ENCODE peak calls at places on chromosomes 5 and 9, in nine cellular contexts. I is GM12865, J is coronary artery, G is WERI-Rb-1, S is retinal pigment epithelial cell, B is upper lobe of left lung, D is endodermal cell, T is colonic mucosa, K is cardiac fibroblast. Q is an unnamed sample.

GRCh38 chr5:119291877-119292276 is 63.9 kb upstream of the TNFAIP8 start:
- DNase-seq in I (no peak), J (no peak), G (no peak), S (no peak), B (no peak), D (no peak), T (no peak), K (no peak), Q (no peak)

GRCh38 chr9:94920439-94920951 is 194.0 kb downstream of the AOPEP start:
- DNase-seq in I (no peak), J (peak), G (no peak), S (no peak), B (peak), D (peak), T (no peak), K (peak), Q (no peak)

GRCh38 chr9:99026271-99026955 is 78.5 kb upstream of the TGFBR1 start:
- DNase-seq in I (no peak), J (no peak), G (no peak), S (no peak), B (no peak), D (peak), T (no peak), K (no peak), Q (no peak)

GRCh38 chr9:98993570-98993945 is 49.9 kb downstream of the COL15A1 start:
- DNase-seq in I (peak), J (no peak), G (no peak), S (no peak), B (peak), D (peak), T (peak), K (peak), Q (no peak)

GRCh38 chr9:14515564-14516198 is 177.6 kb downstream of the ZDHHC21 start:
- DNase-seq in I (no peak), J (no peak), G (peak), S (no peak), B (no peak), D (peak), T (no peak), K (no peak), Q (no peak)

GRCh38 chr9:126307306-126308061 is 19.1 kb upstream of the MVB12B start:
- DNase-seq in I (no peak), J (no peak), G (no peak), S (no peak), B (no peak), D (peak), T (no peak), K (no peak), Q (no peak)

GRCh38 chr5:32115985-32116384 is 58.1 kb downstream of the GOLPH3 start:
- DNase-seq in I (no peak), J (no peak), G (no peak), S (no peak), B (no peak), D (no peak), T (no peak), K (no peak), Q (no peak)

GRCh38 chr5:169652057-169652456 is 15.0 kb downstream of the DOCK2 start:
- DNase-seq in I (no peak), J (no peak), G (no peak), S (no peak), B (no peak), D (no peak), T (no peak), K (no peak), Q (no peak)

GRCh38 chr9:134099123-134099761 is 31.4 kb upstream of the BRD3 start:
- DNase-seq in I (peak), J (no peak), G (peak), S (no peak), B (peak), D (peak), T (peak), K (peak), Q (peak)

GRCh38 chr9:119289740-119290139 is 79.5 kb downstream of the BRINP1 start:
- DNase-seq in I (peak), J (no peak), G (peak), S (no peak), B (peak), D (peak), T (peak), K (peak), Q (no peak)

GRCh38 chr9:137478613-137479314 is 19.6 kb upstream of the NSMF start:
- DNase-seq in I (no peak), J (no peak), G (no peak), S (no peak), B (no peak), D (peak), T (no peak), K (no peak), Q (no peak)

GRCh38 chr5:33576726-33577620 is 136.2 kb downstream of the TARS1 start:
- DNase-seq in I (no peak), J (no peak), G (no peak), S (no peak), B (no peak), D (no peak), T (no peak), K (no peak), Q (no peak)

GRCh38 chr9:79686381-79687130 is 114.8 kb downstream of the TLE4 start:
- DNase-seq in I (no peak), J (peak), G (no peak), S (peak), B (no peak), D (no peak), T (no peak), K (peak), Q (no peak)

GRCh38 chr9:91348191-91348790 is 13.4 kb downstream of the AUH start:
- DNase-seq in I (no peak), J (no peak), G (no peak), S (no peak), B (no peak), D (no peak), T (no peak), K (no peak), Q (no peak)

GRCh38 chr5:158406884-158407790 is 548.2 kb upstream of the CLINT1 start:
- DNase-seq in I (peak), J (no peak), G (no peak), S (no peak), B (no peak), D (no peak), T (no peak), K (peak), Q (no peak)

GRCh38 chr5:55480781-55481180 is 54.0 kb downstream of the PLPP1 start:
- DNase-seq in I (no peak), J (no peak), G (no peak), S (no peak), B (no peak), D (no peak), T (no peak), K (peak), Q (no peak)

GRCh38 chr5:77087484-77088291 is 603 bp upstream of the ZBED3 start:
- DNase-seq in I (no peak), J (no peak), G (no peak), S (peak), B (peak), D (peak), T (peak), K (no peak), Q (no peak)

GRCh38 chr5:139105621-139106071 is 92.5 kb downstream of the SIL1 start:
- DNase-seq in I (no peak), J (no peak), G (peak), S (no peak), B (no peak), D (no peak), T (no peak), K (no peak), Q (no peak)

GRCh38 chr9:97397220-97397619 is 14.7 kb upstream of the TDRD7 start:
- DNase-seq in I (peak), J (no peak), G (no peak), S (no peak), B (no peak), D (peak), T (no peak), K (no peak), Q (no peak)

GRCh38 chr9:117427357-117427913 is 12.6 kb upstream of the ASTN2 start:
- DNase-seq in I (no peak), J (no peak), G (no peak), S (no peak), B (no peak), D (no peak), T (no peak), K (no peak), Q (no peak)
- H3K4me3 ChIP-seq in I (no peak), J (no peak), G (no peak), S (no peak), B (no peak), D (no peak), T (no peak), K (no peak), Q (no peak)

DNA sequence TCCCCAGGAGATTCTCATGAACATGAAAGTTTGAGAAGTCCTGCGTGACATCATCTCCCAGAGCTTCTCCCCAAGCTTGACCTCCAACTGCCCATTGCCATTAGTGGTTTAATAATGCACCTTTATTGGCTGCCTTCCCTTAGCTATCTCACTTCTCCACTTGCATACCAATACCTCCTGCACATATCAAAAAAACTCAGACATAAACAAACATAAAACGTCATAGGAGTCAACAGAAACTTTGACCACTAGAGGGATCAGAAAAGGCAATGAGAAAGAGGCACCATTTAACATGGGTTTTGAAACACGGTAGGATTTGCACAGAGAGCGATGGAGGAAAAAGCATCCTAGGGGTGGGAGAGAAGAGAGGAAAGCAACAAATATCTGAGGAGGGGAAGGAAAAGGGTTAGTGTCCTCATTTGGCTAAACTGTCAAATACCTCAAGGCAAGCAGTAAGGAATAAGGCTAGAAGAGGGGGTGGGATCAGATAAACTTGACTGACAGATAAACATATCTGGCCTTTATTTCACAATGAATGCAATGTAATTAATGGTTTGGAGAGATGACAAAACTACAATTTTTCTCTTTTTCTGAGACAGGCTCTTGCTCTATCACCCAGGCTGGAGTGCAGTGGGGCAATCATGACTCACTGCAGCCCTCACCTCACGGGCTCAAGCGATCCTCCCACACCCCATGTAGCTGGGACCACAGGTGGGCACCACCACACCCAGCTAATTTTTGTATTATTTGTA is 27.0 kb downstream of the GNAQ start:
- DNase-seq in I (no peak), J (no peak), G (no peak), S (no peak), B (no peak), D (no peak), T (no peak), K (peak), Q (no peak)
- TF ChIP-seq CTCF in I (peak), J (no peak), G (no peak), S (peak), B (no peak), D (peak), T (no peak), K (peak), Q (peak)

GRCh38 chr9:130940023-130940549 is 1.0 kb upstream of the FIBCD1 start:
- DNase-seq in I (no peak), J (no peak), G (no peak), S (no peak), B (no peak), D (peak), T (peak), K (no peak), Q (no peak)

GRCh38 chr9:130938184-130938651 is 829 bp downstream of the FIBCD1 start:
- DNase-seq in I (no peak), J (no peak), G (peak), S (no peak), B (no peak), D (no peak), T (no peak), K (no peak), Q (no peak)

GRCh38 chr9:130937146-130938076 is 1.6 kb downstream of the FIBCD1 start:
- DNase-seq in I (no peak), J (no peak), G (no peak), S (no peak), B (no peak), D (peak), T (no peak), K (no peak), Q (no peak)

GRCh38 chr9:130939405-130939941 is 426 bp upstream of the FIBCD1 start:
- DNase-seq in I (no peak), J (no peak), G (peak), S (no peak), B (no peak), D (no peak), T (peak), K (peak), Q (no peak)

GRCh38 chr9:130938652-130939404 is at the start of gene FIBCD1:
- DNase-seq in I (peak), J (no peak), G (peak), S (no peak), B (no peak), D (peak), T (peak), K (peak), Q (no peak)
- H3K4me3 ChIP-seq in I (peak), J (peak), G (peak), S (peak), B (peak), D (peak), T (peak), K (peak), Q (peak)

DNA sequence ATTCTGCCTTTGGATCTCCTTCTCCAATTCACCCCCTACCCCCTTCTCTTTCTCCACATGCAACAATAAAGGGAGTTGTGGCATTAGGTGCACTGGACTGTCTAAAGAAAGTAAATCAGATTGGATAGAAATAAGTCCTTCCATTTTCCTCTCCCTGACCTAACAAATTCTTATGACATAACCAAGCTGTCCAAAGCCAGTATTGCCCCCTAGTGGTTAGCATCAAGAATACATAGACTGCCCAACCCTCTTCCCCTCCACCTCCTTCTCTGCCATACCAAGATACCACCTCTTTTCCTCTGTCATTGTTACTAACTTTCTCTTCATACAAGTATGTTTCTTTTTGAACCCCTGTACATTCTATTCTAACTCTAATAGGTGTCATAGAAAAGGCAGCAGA is 45.7 kb downstream of the PPARGC1B start:
- DNase-seq in I (peak), J (no peak), G (no peak), S (no peak), B (no peak), D (no peak), T (no peak), K (peak), Q (no peak)
- TF ChIP-seq CTCF in I (peak), J (no peak), G (peak), S (peak), B (no peak), D (peak), T (no peak), K (no peak), Q (peak)

DNA sequence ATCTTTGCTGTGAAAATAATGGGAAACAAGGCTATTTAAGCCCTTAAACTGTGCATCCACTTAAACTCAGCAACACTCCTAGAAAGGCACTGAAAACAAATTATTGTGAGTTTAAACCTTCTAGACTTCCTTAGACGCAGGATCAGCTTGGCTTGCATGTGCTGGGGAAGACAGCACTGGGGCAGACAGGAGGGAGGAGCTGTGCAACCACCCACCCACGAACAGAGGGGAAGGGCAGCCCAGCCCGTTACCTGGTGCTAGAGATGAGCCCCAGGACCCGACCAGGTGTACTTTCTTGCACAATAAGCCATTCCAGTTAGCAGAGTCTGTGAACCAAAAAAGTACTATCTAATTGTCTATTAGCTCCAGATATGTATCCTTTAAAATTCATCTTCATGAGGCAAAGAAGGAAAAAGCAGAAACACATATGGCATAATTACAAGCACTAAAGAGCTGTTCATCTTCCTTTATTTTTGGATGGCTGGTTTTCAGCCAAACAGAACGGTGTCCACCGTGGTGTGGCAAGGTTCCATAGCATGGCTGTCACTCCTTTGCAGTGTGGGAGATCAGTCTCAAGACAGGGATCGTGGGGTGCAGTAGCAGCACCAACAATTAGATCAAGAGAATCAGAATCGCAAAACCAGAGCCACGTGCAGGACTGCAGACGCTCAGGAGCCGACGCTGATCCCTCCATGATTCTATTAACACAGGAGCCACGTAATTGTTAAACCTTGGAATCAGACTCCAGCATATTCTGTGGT is 79.6 kb downstream of the SEMA4D start:
- DNase-seq in I (peak), J (no peak), G (no peak), S (no peak), B (no peak), D (no peak), T (no peak), K (no peak), Q (no peak)
- H3K4me3 ChIP-seq in I (peak), J (no peak), G (no peak), S (no peak), B (no peak), D (no peak), T (no peak), K (no peak), Q (no peak)

GRCh38 chr5:57776035-57776434 is 293.4 kb upstream of the ACTBL2 start:
- DNase-seq in I (no peak), J (no peak), G (no peak), S (no peak), B (no peak), D (no peak), T (no peak), K (no peak), Q (no peak)
- TF ChIP-seq CTCF in I (no peak), J (no peak), G (no peak), S (no peak), B (no peak), D (no peak), T (no peak), K (no peak), Q (no peak)

DNA sequence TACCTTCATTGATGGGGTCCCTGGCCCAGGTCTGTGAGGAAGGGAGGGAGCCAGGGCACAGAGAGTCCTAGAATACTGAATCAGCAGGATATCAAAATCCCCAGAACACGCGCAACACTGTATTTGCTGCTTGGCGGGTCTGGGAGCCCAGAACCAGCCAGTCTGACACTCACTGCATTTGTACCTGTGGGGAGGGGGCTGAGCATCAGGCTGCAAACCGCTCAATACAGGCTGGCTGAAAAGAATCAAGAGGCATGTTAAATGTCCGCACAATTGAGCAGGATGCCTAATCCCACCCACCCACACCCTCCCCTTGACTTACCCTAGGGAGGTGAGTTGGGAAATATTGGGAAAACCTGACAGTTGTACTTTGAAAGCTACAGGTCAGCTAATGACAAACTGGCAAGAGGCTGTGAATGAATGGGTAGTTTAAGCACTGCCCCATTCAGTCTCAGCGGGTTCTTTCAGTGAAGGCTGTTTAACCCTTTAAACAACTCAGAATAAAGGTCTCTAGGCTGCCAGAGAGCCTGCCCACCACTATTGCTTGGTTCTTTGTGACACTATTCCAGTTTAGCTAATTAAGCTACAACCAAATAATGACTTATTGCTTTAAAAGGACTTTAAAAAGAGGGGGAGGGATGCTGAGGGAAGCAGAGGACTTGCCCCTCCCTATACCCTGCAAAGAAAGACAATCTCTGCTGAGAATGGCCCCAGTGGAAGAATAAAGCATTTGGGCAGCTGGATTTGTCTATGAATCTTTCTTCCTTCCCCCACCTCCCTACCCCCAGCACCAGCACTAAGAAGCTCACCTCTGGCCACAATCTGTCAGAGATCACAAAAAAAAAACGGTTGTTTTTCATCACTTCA is 5.0 kb downstream of the SPRY4 start:
- DNase-seq in I (no peak), J (no peak), G (no peak), S (no peak), B (no peak), D (peak), T (no peak), K (peak), Q (no peak)
- H3K4me3 ChIP-seq in I (no peak), J (peak), G (no peak), S (peak), B (no peak), D (peak), T (no peak), K (peak), Q (peak)

GRCh38 chr9:93128011-93128714 is 5.9 kb downstream of the NINJ1 start:
- DNase-seq in I (no peak), J (peak), G (no peak), S (no peak), B (no peak), D (peak), T (no peak), K (no peak), Q (no peak)

GRCh38 chr9:93129691-93130500 is 4.2 kb downstream of the NINJ1 start:
- DNase-seq in I (no peak), J (peak), G (no peak), S (no peak), B (no peak), D (peak), T (no peak), K (no peak), Q (no peak)

GRCh38 chr9:93128715-93129224 is 5.3 kb downstream of the NINJ1 start:
- DNase-seq in I (no peak), J (no peak), G (no peak), S (no peak), B (no peak), D (peak), T (no peak), K (no peak), Q (no peak)

GRCh38 chr9:93130861-93131481 is 3.1 kb downstream of the NINJ1 start:
- DNase-seq in I (no peak), J (no peak), G (no peak), S (no peak), B (peak), D (no peak), T (no peak), K (no peak), Q (no peak)

GRCh38 chr9:93129286-93129685 is 4.8 kb downstream of the NINJ1 start:
- DNase-seq in I (no peak), J (peak), G (no peak), S (no peak), B (no peak), D (peak), T (no peak), K (no peak), Q (no peak)
- TF ChIP-seq CTCF in I (no peak), J (no peak), G (no peak), S (no peak), B (no peak), D (no peak), T (no peak), K (no peak), Q (no peak)

Q was measured in epithelial cell of proximal tubule.